ENCODE peak calls at places on chromosomes 1 and 21, in seven cellular contexts. J, A, Z, F, K, P and M are unnamed samples.

GRCh38 chr21:42695324-42696025 is 42.1 kb downstream of the PDE9A start:
- DNase-seq in Z (peak; percentile 51), F (no peak), J (peak; percentile 43), A (no peak), K (peak; percentile 65), P (no peak), M (peak; percentile 80)

GRCh38 chr1:202158810-202159533 is 1.4 kb downstream of the PTPN7 start:
- DNase-seq in J (no peak), A (no peak), F (no peak), Z (no peak), P (no peak), K (no peak), M (no peak)

GRCh38 chr1:206723500-206724472 is 39.1 kb downstream of the MAPKAPK2 start:
- DNase-seq in F (no peak), Z (peak; percentile 92), P (no peak), J (peak; percentile 50), A (no peak), K (peak; percentile 93), M (no peak)

GRCh38 chr1:27142464-27142863 is 12.5 kb downstream of the SLC9A1 start:
- DNase-seq in A (peak; percentile 84), P (no peak), K (no peak), J (peak; percentile 94), F (no peak), Z (no peak), M (no peak)

GRCh38 chr1:228369608-228370438 is 36.8 kb downstream of the TRIM11 start:
- DNase-seq in J (no peak), A (no peak), Z (no peak), K (no peak), P (no peak), F (no peak), M (peak; percentile 86)

GRCh38 chr1:169836198-169836597 is 41.5 kb upstream of the METTL18 start:
- DNase-seq in A (no peak), F (no peak), K (no peak), Z (no peak), J (no peak), P (no peak), M (no peak)

GRCh38 chr1:228163004-228163753 is 2.4 kb upstream of the IBA57 start:
- DNase-seq in F (no peak), K (peak; percentile 78), Z (peak; percentile 52), A (peak; percentile 83), J (peak; percentile 55), P (no peak), M (no peak)

GRCh38 chr1:6953874-6954502 is 168.7 kb downstream of the CAMTA1 start:
- DNase-seq in P (no peak), K (no peak), A (no peak), Z (no peak), F (no peak), J (no peak), M (peak; percentile 80)

GRCh38 chr1:176136891-176137290 is 70.2 kb downstream of the COP1 start:
- DNase-seq in F (no peak), A (no peak), J (no peak), Z (no peak), K (peak; percentile 16), P (no peak), M (no peak)

GRCh38 chr1:234772345-234773147 is 162.6 kb upstream of the IRF2BP2 start:
- DNase-seq in A (peak; percentile 95), P (no peak), Z (peak; percentile 99), F (peak; percentile 97), K (peak; percentile 100), J (peak; percentile 98), M (peak; percentile 98)

DNA sequence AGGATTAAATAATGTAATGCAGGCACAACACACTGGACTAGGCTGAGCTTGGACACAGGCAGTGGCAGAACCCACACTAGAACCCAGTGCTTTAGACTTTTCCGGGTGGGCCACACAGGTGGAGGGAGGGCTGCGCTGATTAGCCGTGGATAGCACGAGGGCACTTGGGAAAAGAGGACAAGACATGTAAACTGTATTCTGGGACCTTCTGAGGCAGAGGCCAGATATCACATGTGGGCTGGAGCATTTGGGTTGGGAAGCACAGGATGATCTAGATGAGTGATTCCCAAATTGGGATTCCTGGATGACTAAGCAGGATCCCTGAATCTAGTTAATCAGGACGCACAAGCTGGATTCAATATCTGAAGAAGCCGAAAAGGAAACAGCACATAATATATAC is 20.3 kb upstream of the A3GALT2 start:
- DNase-seq in P (no peak), F (no peak), K (no peak), A (no peak), Z (no peak), J (no peak), M (no peak)
- H3K4me1 ChIP-seq in P (peaks cover 47% of the 10 kb centered on the region), F (peaks cover 20% of the 10 kb centered on the region), K (peaks cover 70% of the 10 kb centered on the region), A (peaks cover 56% of the 10 kb centered on the region), Z (peaks cover 99% of the 10 kb centered on the region), J (peaks cover 96% of the 10 kb centered on the region), M (peaks cover 98% of the 10 kb centered on the region)

GRCh38 chr1:96362623-96363022 is 359.0 kb upstream of the PTBP2 start:
- DNase-seq in A (peak; percentile 53), K (peak; percentile 99), J (peak; percentile 98), F (no peak), Z (peak; percentile 97), P (no peak), M (peak; percentile 74)

GRCh38 chr1:96364576-96364975 is 357.0 kb upstream of the PTBP2 start:
- DNase-seq in F (no peak), P (no peak), K (peak; percentile 76), Z (peak; percentile 49), A (no peak), J (no peak), M (no peak)

GRCh38 chr1:96360036-96360795 is 361.4 kb upstream of the PTBP2 start:
- DNase-seq in A (no peak), Z (peak; percentile 61), J (peak; percentile 37), F (no peak), P (no peak), K (peak; percentile 43), M (no peak)

GRCh38 chr1:96361251-96361856 is 360.2 kb upstream of the PTBP2 start:
- DNase-seq in J (no peak), A (no peak), P (no peak), K (no peak), Z (no peak), F (no peak), M (no peak)

GRCh38 chr1:96361961-96362360 is 359.6 kb upstream of the PTBP2 start:
- DNase-seq in F (no peak), A (no peak), J (no peak), Z (no peak), P (no peak), K (peak; percentile 10), M (no peak)
- H3K4me2 ChIP-seq in F (no peak overlapping the region), A (peak overlapping the region; percentile 29), J (peak overlapping the region; percentile 37), Z (peak overlapping the region; percentile 40), P (no peak overlapping the region), K (peak overlapping the region; percentile 41), M (peak overlapping the region; percentile 43)

DNA sequence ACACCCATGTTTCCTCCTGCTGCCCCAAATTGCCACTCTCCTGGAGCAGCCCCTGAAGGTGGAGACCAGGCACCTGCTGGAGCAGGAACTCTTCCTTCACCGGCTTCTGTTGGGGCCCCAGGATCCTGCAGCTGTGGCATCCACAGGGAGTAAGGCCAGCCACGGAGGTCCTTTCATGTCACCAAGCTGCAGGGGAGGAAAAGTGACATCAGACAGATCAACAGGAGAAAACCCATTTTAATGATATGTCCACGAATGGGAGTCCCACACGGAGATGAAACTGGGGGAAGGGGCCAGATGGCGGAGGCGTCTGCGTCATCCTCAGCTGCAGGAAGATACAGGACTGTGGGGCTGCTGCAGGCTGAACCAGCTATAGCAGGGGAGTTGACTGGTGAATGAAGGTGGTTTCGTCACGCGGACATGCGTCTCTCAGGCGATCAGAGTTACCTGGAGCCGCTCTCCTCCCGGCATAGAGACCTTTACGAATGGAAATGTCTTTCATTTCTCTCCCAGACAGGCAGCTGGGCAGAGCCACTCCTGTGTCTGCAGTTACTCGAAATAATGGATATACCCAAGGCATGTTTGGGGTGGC is 9.9 kb downstream of the TP73 start:
- DNase-seq in K (no peak), Z (no peak), A (no peak), J (no peak), P (no peak), F (no peak), M (no peak)
- H3K4me1 ChIP-seq in K (no peaks in the 10 kb centered on the region), Z (no peaks in the 10 kb centered on the region), A (no peaks in the 10 kb centered on the region), J (peaks cover 11% of the 10 kb centered on the region), P (no peaks in the 10 kb centered on the region), F (peaks cover 66% of the 10 kb centered on the region), M (no peaks in the 10 kb centered on the region)

DNA sequence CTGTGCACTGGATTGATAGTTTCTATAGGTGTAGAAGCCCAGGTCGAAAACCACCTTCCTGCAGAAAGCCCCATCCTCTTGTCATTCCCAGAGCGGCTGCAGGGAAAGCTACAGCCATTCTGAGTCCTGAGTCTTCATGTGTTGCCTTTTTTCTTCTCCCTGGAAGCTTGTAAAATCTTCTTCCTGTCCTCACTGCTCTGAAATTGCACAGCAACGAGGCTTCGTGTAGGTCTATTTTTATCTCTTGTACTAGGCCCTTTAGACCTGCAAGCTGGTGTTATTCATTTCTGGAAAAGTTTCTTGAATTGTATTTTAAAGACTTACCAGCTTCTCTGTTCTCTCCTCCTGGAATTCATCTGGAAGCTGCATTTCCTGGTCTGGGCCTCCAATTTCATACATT is 44.2 kb upstream of the ETS2 start:
- DNase-seq in F (no peak), A (no peak), P (no peak), J (no peak), K (no peak), Z (no peak), M (no peak)
- H3K4me2 ChIP-seq in F (no peak overlapping the region), A (no peak overlapping the region), P (no peak overlapping the region), J (no peak overlapping the region), K (no peak overlapping the region), Z (no peak overlapping the region), M (no peak overlapping the region)